ENCODE peak calls at places on chromosomes 6 and 20, in six cellular contexts. Q is glutamatergic neuron; S is RWPE1; Y is amniotic epithelial cell; F is GM20000; G is activated naive CD8-positive, alpha-beta T cell treated with anti-CD3 and anti-CD28 coated beads, Interleukin-2, amount 10 ng/mL, durations not matched to agents 7 days and 5 days. E is an unnamed sample.

GRCh38 chr20:31485450-31486339 is 10.6 kb downstream of the REM1 start:
- DNase-seq in G (no peak), Y (peak), F (no peak), Q (peak), S (no peak), E (peak)

GRCh38 chr6:131400054-131400781 is 172.8 kb upstream of the ARG1 start:
- DNase-seq in G (no peak), S (peak), Q (no peak), F (no peak), Y (peak), E (peak)

GRCh38 chr20:3887870-3888614 is 1.1 kb upstream of the PANK2 start:
- DNase-seq in G (no peak), Q (peak), Y (no peak), F (no peak), S (no peak), E (peak)

GRCh38 chr6:133128191-133128590 is 113.0 kb upstream of the EYA4 start:
- DNase-seq in Q (no peak), G (no peak), Y (no peak), S (no peak), F (no peak), E (no peak)

GRCh38 chr20:45104786-45105185 is 3.9 kb upstream of the KCNS1 start:
- DNase-seq in F (no peak), G (no peak), Q (no peak), S (peak), Y (peak), E (peak)

GRCh38 chr6:30814137-30815084 is 69.9 kb upstream of the DDR1 start:
- DNase-seq in G (no peak), Y (peak), S (peak), Q (no peak), F (peak), E (peak)

GRCh38 chr20:54668271-54669053 is 193.1 kb downstream of the DOK5 start:
- DNase-seq in S (peak), F (peak), Y (no peak), G (peak), Q (peak), E (peak)

GRCh38 chr6:72975346-72975745 is 249.9 kb downstream of the KHDC1L start:
- DNase-seq in Q (no peak), S (no peak), G (no peak), F (no peak), Y (no peak), E (no peak)

GRCh38 chr20:41005361-41005729 is 23.3 kb upstream of the TOP1 start:
- DNase-seq in G (no peak), F (no peak), Q (no peak), S (peak), Y (peak), E (peak)

GRCh38 chr6:100479180-100480035 is 14.7 kb upstream of the SIM1 start:
- DNase-seq in Y (peak), G (no peak), F (no peak), Q (no peak), S (no peak), E (peak)

GRCh38 chr20:25030649-25031026 is 27.3 kb downstream of the ACSS1 start:
- DNase-seq in S (no peak), Y (no peak), G (no peak), Q (no peak), F (no peak), E (no peak)

GRCh38 chr6:7431594-7432390 is 42.2 kb downstream of the RIOK1 start:
- DNase-seq in F (no peak), Q (no peak), G (no peak), Y (peak), S (no peak), E (peak)

GRCh38 chr6:2861071-2861821 is 19.6 kb upstream of the SERPINB1 start:
- DNase-seq in Y (no peak), S (no peak), F (no peak), G (no peak), Q (no peak), E (no peak)

GRCh38 chr6:63452117-63452516 is 120.2 kb upstream of the LOC128125822 start:
- DNase-seq in Y (peak), Q (no peak), G (no peak), F (no peak), S (no peak), E (no peak)

GRCh38 chr6:89221971-89222887 is 5.1 kb upstream of the GABRR1 start:
- DNase-seq in F (no peak), Q (no peak), S (no peak), Y (peak), G (no peak), E (peak)

GRCh38 chr20:5309971-5310370 is 6.8 kb downstream of the PROKR2 start:
- DNase-seq in Y (peak), Q (no peak), F (no peak), S (no peak), G (no peak), E (peak)

GRCh38 chr6:82818727-82819126 is 246.9 kb downstream of the UBE3D start:
- DNase-seq in G (no peak), F (no peak), Q (no peak), Y (peak), S (peak), E (peak)

GRCh38 chr6:141968632-141969031 is 164.1 kb upstream of the GJE1 start:
- DNase-seq in Q (no peak), S (no peak), G (no peak), F (no peak), Y (no peak), E (no peak)

GRCh38 chr6:99836471-99836870 is 157.6 kb downstream of the MCHR2 start:
- DNase-seq in G (no peak), S (peak), Y (no peak), Q (no peak), F (no peak), E (no peak)

GRCh38 chr6:142015011-142015410 is 117.7 kb upstream of the GJE1 start:
- DNase-seq in Q (no peak), G (no peak), S (no peak), F (no peak), Y (no peak), E (peak)

E was measured in RPMI7951.